ENCODE peak calls at places on chromosomes 4 and X, in five cellular contexts. O, J, R, Z and D are unnamed samples.

GRCh38 chrX:122422547-122422946 is 761.5 kb upstream of the GRIA3 start:
- DNase-seq in R (no peak), Z (no peak), J (no peak), O (no peak), D (no peak)

GRCh38 chr4:130029442-130029841 is 933.5 kb downstream of the C4orf33 start:
- DNase-seq in Z (no peak), J (no peak), R (no peak), O (no peak), D (no peak)

GRCh38 chr4:74996996-74997395 is 64.1 kb downstream of the PARM1 start:
- DNase-seq in J (no peak), R (no peak), O (no peak), Z (no peak), D (no peak)

GRCh38 chr4:96099031-96099430 is 259.1 kb downstream of the PDHA2 start:
- DNase-seq in O (no peak), Z (no peak), J (no peak), R (no peak), D (no peak)

GRCh38 chr4:109803924-109804571 is 2.2 kb upstream of the CFI start:
- DNase-seq in J (no peak), R (peak), Z (no peak), O (no peak), D (no peak)

GRCh38 chrX:37627602-37628001 is 56.1 kb downstream of the LANCL3 start:
- DNase-seq in Z (no peak), J (no peak), O (peak), R (no peak), D (no peak)

GRCh38 chr4:174524242-174524641 is 2.0 kb upstream of the HPGD start:
- DNase-seq in Z (no peak), R (peak), J (no peak), O (peak), D (no peak)

GRCh38 chrX:11427082-11428033 is 134.1 kb downstream of the AMELX start:
- DNase-seq in O (peak), R (peak), Z (peak), J (no peak), D (peak)

GRCh38 chrX:129769467-129770154 is 10.1 kb upstream of the SASH3 start:
- DNase-seq in Z (no peak), R (no peak), J (no peak), O (no peak), D (no peak)

GRCh38 chr4:31175242-31175910 is 455.2 kb downstream of the PCDH7 start:
- DNase-seq in Z (no peak), J (no peak), R (no peak), O (no peak), D (no peak)

GRCh38 chr4:104490770-104491395 is 3.8 kb downstream of the CXXC4 start:
- DNase-seq in J (peak), Z (peak), O (peak), R (peak), D (no peak)

GRCh38 chrX:1450381-1451161 is 2.1 kb downstream of the ASMTL start:
- DNase-seq in O (no peak), R (no peak), J (no peak), Z (no peak), D (no peak)

GRCh38 chr4:73068496-73069337 is 799 bp downstream of the COX18 start:
- DNase-seq in O (peak), J (no peak), R (peak), Z (no peak), D (no peak)

GRCh38 chrX:95884196-95884595 is 800.4 kb upstream of the DIAPH2 start:
- DNase-seq in Z (no peak), O (no peak), R (no peak), J (no peak), D (no peak)

GRCh38 chr4:38650133-38650532 is 13.9 kb upstream of the KLF3 start:
- DNase-seq in J (no peak), R (no peak), O (no peak), Z (no peak), D (no peak)

GRCh38 chr4:6687947-6688878 is 5.5 kb upstream of the S100P start:
- DNase-seq in O (no peak), Z (no peak), J (no peak), R (no peak), D (no peak)

GRCh38 chr4:6689506-6689960 is 4.1 kb upstream of the S100P start:
- DNase-seq in J (no peak), Z (peak), O (peak), R (no peak), D (no peak)

GRCh38 chr4:6692379-6692778 is 1.3 kb upstream of the S100P start:
- DNase-seq in Z (no peak), J (no peak), O (no peak), R (no peak), D (no peak)

GRCh38 chr4:6686104-6686787 is 7.4 kb upstream of the S100P start:
- DNase-seq in O (no peak), Z (no peak), R (no peak), J (no peak), D (no peak)

GRCh38 chr4:6688879-6689505 is 4.7 kb upstream of the S100P start:
- DNase-seq in R (peak), Z (no peak), J (no peak), O (peak), D (no peak)
- TF ChIP-seq CTCF in R (no peak), Z (no peak), J (no peak), O (no peak), D (no peak)

GRCh38 chr4:7392438-7393374 is 42.0 kb downstream of the PSAPL1 start:
- DNase-seq in J (no peak), Z (peak), O (no peak), R (peak), D (no peak)
- TF ChIP-seq CTCF in J (no peak), Z (no peak), O (no peak), R (no peak), D (no peak)

DNA sequence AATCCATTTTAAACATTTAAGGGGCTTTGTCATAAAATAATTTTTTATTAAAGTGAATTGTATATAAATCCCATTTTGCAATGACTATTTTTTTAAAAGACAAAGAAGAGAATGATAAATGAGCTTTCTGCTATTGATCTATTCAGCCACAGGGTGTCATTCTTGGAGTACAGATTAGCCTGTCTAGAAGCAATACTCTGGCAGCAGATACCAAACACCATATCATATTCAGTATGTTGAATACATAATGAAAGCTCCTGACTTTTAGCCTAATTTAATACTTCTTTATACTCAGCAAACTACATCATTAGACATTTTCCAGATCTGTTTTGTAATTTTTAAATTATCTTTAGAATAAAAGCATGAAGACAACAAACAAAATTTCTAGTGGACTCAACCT is 496.3 kb downstream of the PDGFC start:
- DNase-seq in R (no peak), O (no peak), Z (no peak), J (no peak), D (no peak)
- TF ChIP-seq CTCF in R (no peak), O (no peak), Z (peak), J (no peak), D (no peak)

GRCh38 chrX:16885628-16886027 is 15.5 kb upstream of the RBBP7 start:
- DNase-seq in Z (no peak), R (no peak), J (no peak), O (no peak), D (no peak)

GRCh38 chrX:16882188-16882587 is 12.0 kb upstream of the RBBP7 start:
- DNase-seq in J (no peak), O (peak), Z (peak), R (peak), D (no peak)

GRCh38 chrX:16882702-16883486 is 12.7 kb upstream of the RBBP7 start:
- DNase-seq in Z (peak), R (peak), J (peak), O (peak), D (peak)

GRCh38 chrX:16883487-16883804 is 13.3 kb upstream of the RBBP7 start:
- DNase-seq in R (no peak), Z (no peak), J (no peak), O (no peak), D (no peak)
- TF ChIP-seq CTCF in R (no peak), Z (no peak), J (no peak), O (no peak), D (no peak)

GRCh38 chr4:106818764-106819163 is 217.3 kb downstream of the DKK2 start:
- DNase-seq in J (no peak), R (no peak), Z (no peak), O (no peak), D (no peak)
- TF ChIP-seq CTCF in J (no peak), R (no peak), Z (no peak), O (no peak), D (no peak)

DNA sequence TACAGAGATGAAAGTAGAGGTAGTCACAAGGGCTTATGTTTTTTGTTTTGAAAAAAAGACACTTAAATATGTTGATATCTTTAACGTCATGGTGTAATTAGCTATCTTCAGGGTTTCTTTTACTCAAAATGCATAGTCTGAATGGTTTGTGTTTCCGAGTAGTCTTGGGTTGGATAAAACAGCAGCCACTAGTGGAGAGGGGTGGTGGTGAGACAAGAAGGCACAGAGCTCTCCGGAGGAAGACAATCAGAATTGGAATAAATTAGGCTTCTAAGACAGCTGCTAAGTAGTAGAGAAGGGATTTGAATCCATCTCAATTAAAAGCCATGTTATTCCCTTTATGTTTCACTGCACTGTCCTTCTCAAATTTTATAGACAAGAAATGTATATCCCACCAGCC is 240.4 kb upstream of the VEGFC start:
- DNase-seq in J (no peak), R (no peak), O (no peak), Z (no peak), D (no peak)
- TF ChIP-seq CTCF in J (no peak), R (no peak), O (no peak), Z (no peak), D (no peak)